ENCODE peak calls at places on chromosomes 13 and 19, in six cellular contexts. P, T, B, X, I and R are unnamed samples.
A peak's percentile ranks its signal among the peaks of the same experiment; 100 is the strongest.

GRCh38 chr13:113850722-113851479 is 13.0 kb downstream of the GAS6 start:
- DNase-seq in P (no peak), T (peak; percentile 8), B (no peak), X (no peak), I (no peak), R (no peak)

GRCh38 chr13:73983109-73983508 is 151.1 kb downstream of the KLF12 start:
- DNase-seq in P (no peak), T (no peak), B (no peak), X (no peak), I (no peak), R (no peak)

GRCh38 chr19:39870171-39870971 is 24.2 kb upstream of the FBL start:
- DNase-seq in P (no peak), T (no peak), B (no peak), X (no peak), I (no peak), R (no peak)

GRCh38 chr19:2308114-2308556 is at the start of gene LINGO3:
- DNase-seq in P (no peak), T (no peak), B (no peak), X (no peak), I (no peak), R (no peak)

GRCh38 chr13:30020726-30021312 is 170.4 kb upstream of the UBL3 start:
- DNase-seq in P (no peak), T (no peak), B (no peak), X (no peak), I (peak; percentile 47), R (peak; percentile 16)

GRCh38 chr19:54149021-54149812 is 10.3 kb downstream of the LENG1 start:
- DNase-seq in P (no peak), T (no peak), B (no peak), X (peak; percentile 82), I (no peak), R (no peak)

GRCh38 chr13:50080856-50081105 is 65.5 kb downstream of the KCNRG start:
- DNase-seq in P (no peak), T (no peak), B (no peak), X (peak; percentile 59), I (no peak), R (no peak)

GRCh38 chr19:48686103-48686502 is 9.7 kb upstream of the FUT2 start:
- DNase-seq in P (no peak), T (no peak), B (no peak), X (no peak), I (no peak), R (no peak)

GRCh38 chr13:74145249-74145970 is 11.2 kb upstream of the KLF12 start:
- DNase-seq in P (no peak), T (no peak), B (peak; percentile 13), X (no peak), I (no peak), R (no peak)

GRCh38 chr13:59269476-59269875 is 894.3 kb downstream of the DIAPH3 start:
- DNase-seq in P (no peak), T (no peak), B (no peak), X (no peak), I (no peak), R (no peak)

GRCh38 chr13:42275506-42275905 is 3.6 kb downstream of the AKAP11 start:
- DNase-seq in P (no peak), T (no peak), B (no peak), X (no peak), I (no peak), R (no peak)

GRCh38 chr13:97068146-97068545 is 73.9 kb upstream of the OXGR1 start:
- DNase-seq in P (no peak), T (no peak), B (no peak), X (peak; percentile 8), I (no peak), R (no peak)

GRCh38 chr13:25059943-25060342 is 36.0 kb upstream of the PABPC3 start:
- DNase-seq in P (no peak), T (no peak), B (no peak), X (no peak), I (no peak), R (no peak)

GRCh38 chr19:49533551-49534488 is 6.0 kb downstream of the RCN3 start:
- DNase-seq in P (peak; percentile 85), T (peak; percentile 79), B (peak; percentile 72), X (peak; percentile 85), I (peak; percentile 69), R (peak; percentile 92)

GRCh38 chr19:13122275-13122878 is 4.3 kb downstream of the NACC1 start:
- DNase-seq in P (no peak), T (no peak), B (no peak), X (no peak), I (no peak), R (no peak)

GRCh38 chr19:2327773-2328400 is 499 bp downstream of the LSM7 start:
- DNase-seq in P (no peak), T (peak; percentile 38), B (no peak), X (peak; percentile 90), I (no peak), R (peak; percentile 60)

GRCh38 chr19:49490287-49491029 is 3.0 kb downstream of the RPL13A start:
- DNase-seq in P (no peak), T (no peak), B (no peak), X (no peak), I (no peak), R (no peak)

GRCh38 chr13:39455534-39456175 is 147.3 kb downstream of the LHFPL6 start:
- DNase-seq in P (no peak), T (no peak), B (no peak), X (peak; percentile 91), I (no peak), R (no peak)

GRCh38 chr13:112791662-112792440 is 102.0 kb downstream of the ATP11A start:
- DNase-seq in P (no peak), T (no peak), B (no peak), X (no peak), I (peak; percentile 8), R (no peak)

GRCh38 chr13:43543331-43543730 is 243.4 kb downstream of the ENOX1 start:
- DNase-seq in P (no peak), T (no peak), B (no peak), X (no peak), I (no peak), R (no peak)

GRCh38 chr19:11168568-11168967 is 13.0 kb upstream of the SPC24 start:
- DNase-seq in P (peak; percentile 66), T (no peak), B (no peak), X (peak; percentile 98), I (no peak), R (peak; percentile 90)

GRCh38 chr19:21322528-21322927 is 6.7 kb downstream of the ZNF708 start:
- DNase-seq in P (no peak), T (peak; percentile 75), B (peak; percentile 19), X (no peak), I (no peak), R (no peak)

GRCh38 chr13:76884571-76885202 is 1.5 kb downstream of the KCTD12 start:
- DNase-seq in P (no peak), T (peak; percentile 53), B (peak; percentile 34), X (peak; percentile 64), I (peak; percentile 36), R (no peak)

GRCh38 chr13:22278336-22278929 is 607.6 kb downstream of the FGF9 start:
- DNase-seq in P (peak; percentile 11), T (peak; percentile 85), B (no peak), X (no peak), I (peak; percentile 28), R (no peak)

GRCh38 chr19:23402388-23402787 is 7.1 kb upstream of the ZNF91 start:
- DNase-seq in P (no peak), T (no peak), B (no peak), X (no peak), I (no peak), R (no peak)

GRCh38 chr13:40389081-40389641 is 277.3 kb downstream of the FOXO1 start:
- DNase-seq in P (no peak), T (no peak), B (no peak), X (no peak), I (no peak), R (no peak)

GRCh38 chr13:51364404-51365008 is 25.0 kb downstream of the SERPINE3 start:
- DNase-seq in P (no peak), T (no peak), B (no peak), X (peak; percentile 82), I (no peak), R (no peak)

DNA sequence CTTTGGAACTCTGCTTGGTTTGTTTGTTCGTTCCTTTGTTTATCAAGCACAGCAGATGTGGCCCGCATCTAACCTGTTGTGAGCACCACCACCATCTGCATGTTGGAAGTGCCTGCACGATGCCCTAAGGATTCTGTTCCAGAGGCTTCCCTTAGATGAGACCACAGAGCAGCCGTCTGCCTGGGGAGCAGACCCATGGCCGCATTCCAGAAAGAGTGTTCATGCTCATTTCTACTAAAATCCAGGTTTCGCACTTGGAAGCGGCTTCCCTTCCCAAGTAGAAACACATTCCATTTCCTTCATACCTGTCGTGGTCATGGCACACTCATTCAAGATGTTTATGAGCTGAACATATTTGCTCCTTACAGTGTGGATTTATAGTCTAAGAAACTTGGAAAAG is 27.2 kb downstream of the COL4A2 start:
- DNase-seq in P (no peak), T (no peak), B (no peak), X (no peak), I (no peak), R (no peak)
- TF ChIP-seq POLR2A in P (no peak), T (no peak), B (no peak), X (no peak), I (no peak), R (no peak)

GRCh38 chr19:8206147-8207087 is 2.8 kb upstream of the CERS4 start:
- DNase-seq in P (no peak), T (no peak), B (no peak), X (no peak), I (no peak), R (no peak)
- TF ChIP-seq POLR2A in P (no peak), T (no peak), B (no peak), X (no peak), I (no peak), R (no peak)

GRCh38 chr13:106241974-106242373 is 293.5 kb downstream of the EFNB2 start:
- DNase-seq in P (no peak), T (no peak), B (no peak), X (no peak), I (no peak), R (no peak)
- TF ChIP-seq POLR2A in P (no peak), T (no peak), B (no peak), X (no peak), I (no peak), R (no peak)

DNA sequence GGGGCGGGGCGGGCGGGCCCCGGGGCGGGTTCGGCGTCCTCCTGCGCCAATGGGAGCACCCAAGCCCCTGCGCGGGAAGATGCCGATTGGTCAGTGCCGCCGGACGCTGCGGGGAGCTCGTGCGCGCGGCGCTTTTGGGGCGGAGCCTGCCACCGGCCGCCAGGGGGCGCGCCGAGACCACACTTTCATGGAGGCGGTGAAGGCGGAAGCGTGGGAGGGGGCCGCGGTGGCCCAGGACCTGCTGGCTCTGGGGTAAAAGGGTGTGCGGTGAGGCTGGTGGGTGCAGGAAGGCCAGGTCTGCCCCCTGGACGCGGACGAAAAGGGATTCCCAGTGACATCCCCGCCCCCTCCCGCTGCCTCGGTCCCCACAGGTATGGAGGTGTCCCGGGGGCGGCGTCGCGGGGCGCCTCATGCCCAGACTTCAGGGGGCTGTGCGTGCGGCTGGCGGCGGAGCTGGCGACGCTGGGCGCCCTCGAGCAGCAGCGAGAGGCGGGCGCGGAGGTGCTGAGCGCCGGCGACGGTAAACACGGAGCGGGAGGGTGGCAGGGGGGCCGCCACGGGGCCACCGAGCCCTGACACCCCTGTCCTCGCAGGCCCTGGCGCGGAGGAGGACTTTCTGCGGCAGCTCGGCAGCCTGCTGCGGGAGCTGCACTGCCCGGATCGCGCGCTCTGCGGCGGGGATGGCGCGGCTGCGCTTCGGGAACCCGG is at the start of gene FAM98C:
- DNase-seq in P (peak; percentile 99), T (peak; percentile 97), B (peak; percentile 95), X (peak; percentile 97), I (peak; percentile 95), R (peak; percentile 100)
- TF ChIP-seq POLR2A in P (peak; percentile 72), T (no peak), B (no peak), X (peak; percentile 36), I (peak; percentile 52), R (peak; percentile 51)